ENCODE peak calls at places on chromosomes 4 and X, in seven cellular contexts. E is IMR-90, K is H1, O is mesenchymal stem cell, H is neuronal stem cell, F is mesendoderm, X is trophoblast cell. I is an unnamed sample.

GRCh38 chr4:154595807-154596206 is 5.3 kb upstream of the FGA start:
- DNase-seq in K (no peak), O (peak), H (no peak), E (no peak), X (no peak), F (no peak), I (no peak)

GRCh38 chr4:126777649-126778048 is 855.1 kb upstream of the INTU start:
- DNase-seq in K (no peak), X (no peak), O (peak), H (no peak), E (peak), F (no peak), I (no peak)

GRCh38 chrX:152904151-152905080 is 6.5 kb downstream of the ZNF185 start:
- DNase-seq in X (peak), F (peak), O (peak), E (peak), K (peak), H (peak), I (peak)

GRCh38 chr4:117845270-117845669 is 189.0 kb upstream of the NDST3 start:
- DNase-seq in E (no peak), H (no peak), K (no peak), O (no peak), F (no peak), X (no peak), I (no peak)

GRCh38 chr4:36773467-36773866 is 471.1 kb upstream of the NWD2 start:
- DNase-seq in H (no peak), O (no peak), E (no peak), F (no peak), K (no peak), X (no peak), I (no peak)

GRCh38 chrX:19791562-19791961 is 95.8 kb downstream of the SH3KBP1 start:
- DNase-seq in K (no peak), F (no peak), E (peak), X (no peak), H (no peak), O (peak), I (no peak)

GRCh38 chr4:152894673-152895072 is 41.5 kb upstream of the FHDC1 start:
- DNase-seq in K (no peak), O (no peak), H (no peak), F (no peak), X (peak), E (peak), I (no peak)

GRCh38 chr4:99043346-99043745 is 45.2 kb downstream of the ADH5 start:
- DNase-seq in K (no peak), O (no peak), F (no peak), E (no peak), H (no peak), X (no peak), I (no peak)

GRCh38 chr4:55757356-55758024 is 62.1 kb upstream of the EXOC1L start:
- DNase-seq in F (no peak), K (no peak), X (no peak), E (no peak), H (no peak), O (no peak), I (no peak)

GRCh38 chr4:176995-177394 is 52.7 kb downstream of the ZNF718 start:
- DNase-seq in X (no peak), K (no peak), H (no peak), E (no peak), F (no peak), O (no peak), I (no peak)

GRCh38 chr4:145736241-145736831 is 56.4 kb downstream of the C4orf51 start:
- DNase-seq in X (peak), O (peak), F (peak), H (no peak), K (no peak), E (no peak), I (no peak)

GRCh38 chrX:41472231-41472815 is 25.2 kb downstream of the NYX start:
- DNase-seq in X (peak), H (no peak), E (no peak), F (peak), K (no peak), O (no peak), I (peak)

GRCh38 chrX:22041931-22042530 is 9.9 kb downstream of the PHEX start:
- DNase-seq in F (no peak), X (peak), O (no peak), H (no peak), E (no peak), K (no peak), I (no peak)

GRCh38 chr4:14336656-14337055 is 665.6 kb upstream of the CPEB2 start:
- DNase-seq in K (no peak), X (no peak), E (no peak), H (no peak), O (no peak), F (no peak), I (no peak)

GRCh38 chr4:106414366-106414765 is 45.8 kb upstream of the GIMD1 start:
- DNase-seq in H (no peak), X (no peak), E (no peak), F (no peak), O (no peak), K (no peak), I (no peak)

GRCh38 chrX:10022580-10023245 is 55.6 kb downstream of the CLDN34 start:
- DNase-seq in F (peak), X (no peak), O (peak), K (no peak), H (no peak), E (peak), I (no peak)

GRCh38 chr4:76156635-76157034 is 8.4 kb upstream of the NUP54 start:
- DNase-seq in H (no peak), F (no peak), E (peak), X (no peak), K (no peak), O (no peak), I (no peak)

GRCh38 chr4:655735-656151 is 18.3 kb downstream of the ATP5ME start:
- DNase-seq in O (no peak), K (no peak), H (no peak), F (no peak), E (no peak), X (no peak), I (no peak)

GRCh38 chr4:25133132-25133531 is 27.1 kb downstream of the SEPSECS start:
- DNase-seq in K (no peak), E (no peak), X (no peak), H (no peak), F (no peak), O (no peak), I (no peak)

GRCh38 chr4:68950033-68950432 is 1.6 kb downstream of the UGT2A3 start:
- DNase-seq in K (no peak), X (no peak), F (no peak), O (no peak), E (no peak), H (no peak), I (no peak)

GRCh38 chr4:147054241-147054902 is 108.7 kb upstream of the TTC29 start:
- DNase-seq in F (no peak), H (no peak), E (no peak), K (no peak), O (no peak), X (no peak), I (no peak)

GRCh38 chr4:25011135-25011866 is 19.4 kb downstream of the LGI2 start:
- DNase-seq in F (no peak), O (no peak), E (no peak), H (no peak), K (no peak), X (no peak), I (no peak)

GRCh38 chrX:33277046-33277445 is 65.7 kb upstream of the DMD start:
- DNase-seq in O (no peak), F (no peak), E (no peak), H (no peak), X (no peak), K (no peak), I (no peak)

GRCh38 chrX:126167560-126167959 is 1.5 kb upstream of the DCAF12L2 start:
- DNase-seq in H (no peak), F (no peak), O (no peak), X (no peak), K (no peak), E (no peak), I (no peak)

GRCh38 chr4:170888660-170889059 is 798.9 kb upstream of the AADAT start:
- DNase-seq in H (no peak), O (no peak), E (no peak), F (no peak), K (no peak), X (no peak), I (no peak)

GRCh38 chrX:64571011-64571410 is 175.8 kb upstream of the MTMR8 start:
- DNase-seq in O (no peak), F (peak), H (peak), X (no peak), E (no peak), K (peak), I (peak)

GRCh38 chr4:41072021-41072777 is 142.1 kb downstream of the APBB2 start:
- DNase-seq in E (no peak), H (no peak), K (no peak), X (no peak), F (peak), O (peak), I (no peak)

GRCh38 chr4:2994917-2995316 is 31.5 kb downstream of the GRK4 start:
- DNase-seq in E (no peak), O (no peak), H (no peak), K (no peak), X (no peak), F (no peak), I (no peak)

GRCh38 chrX:635428-636192 is 5.0 kb downstream of the SHOX start:
- DNase-seq in E (no peak), H (no peak), K (peak), O (no peak), X (no peak), F (peak), I (peak)

GRCh38 chr4:87002682-87003043 is 67.9 kb downstream of the AFF1 start:
- DNase-seq in F (peak), H (peak), O (no peak), K (no peak), X (no peak), E (no peak), I (no peak)

GRCh38 chr4:3241905-3242304 is 7.1 kb upstream of the MSANTD1 start:
- DNase-seq in E (peak), X (no peak), H (no peak), F (no peak), O (peak), K (no peak), I (no peak)

GRCh38 chr4:147829401-147830101 is 97.7 kb downstream of the ARHGAP10 start:
- DNase-seq in F (no peak), H (no peak), O (peak), K (no peak), E (peak), X (no peak), I (no peak)

GRCh38 chr4:504076-504475 is 5.1 kb downstream of the PIGG start:
- DNase-seq in H (no peak), E (no peak), K (no peak), O (no peak), F (no peak), X (no peak), I (no peak)

GRCh38 chrX:109774136-109774535 is 41.1 kb upstream of the ACSL4 start:
- DNase-seq in H (no peak), E (no peak), O (no peak), F (no peak), X (no peak), K (no peak), I (no peak)

GRCh38 chr4:95524722-95525121 is 24.1 kb downstream of the UNC5C start:
- DNase-seq in O (no peak), F (no peak), E (no peak), X (no peak), H (no peak), K (no peak), I (no peak)

GRCh38 chr4:95517799-95518198 is 31.0 kb downstream of the UNC5C start:
- DNase-seq in H (no peak), O (no peak), E (no peak), K (no peak), F (no peak), X (no peak), I (no peak)

GRCh38 chr4:95524184-95524583 is 24.6 kb downstream of the UNC5C start:
- DNase-seq in X (no peak), E (no peak), K (no peak), F (no peak), H (no peak), O (no peak), I (no peak)

GRCh38 chr4:95528388-95528787 is 20.4 kb downstream of the UNC5C start:
- DNase-seq in E (no peak), K (no peak), O (peak), H (no peak), F (no peak), X (no peak), I (no peak)

GRCh38 chr4:95522682-95523410 is 25.9 kb downstream of the UNC5C start:
- DNase-seq in X (no peak), F (no peak), K (no peak), H (no peak), E (no peak), O (no peak), I (no peak)
- H3K18ac ChIP-seq in X (peak), F (no peak), K (no peak), H (no peak), E (no peak), O (no peak), I (no peak)

GRCh38 chr4:114466299-114466698 is 132.3 kb upstream of the UGT8 start:
- DNase-seq in K (no peak), H (no peak), X (no peak), O (no peak), F (no peak), E (no peak), I (no peak)

GRCh38 chr4:114464873-114465272 is 133.7 kb upstream of the UGT8 start:
- DNase-seq in O (no peak), F (no peak), K (no peak), E (peak), H (no peak), X (no peak), I (no peak)
- H2BK120ac ChIP-seq in O (no peak), F (no peak), K (no peak), E (no peak), H (no peak), X (no peak), I (no peak)

DNA sequence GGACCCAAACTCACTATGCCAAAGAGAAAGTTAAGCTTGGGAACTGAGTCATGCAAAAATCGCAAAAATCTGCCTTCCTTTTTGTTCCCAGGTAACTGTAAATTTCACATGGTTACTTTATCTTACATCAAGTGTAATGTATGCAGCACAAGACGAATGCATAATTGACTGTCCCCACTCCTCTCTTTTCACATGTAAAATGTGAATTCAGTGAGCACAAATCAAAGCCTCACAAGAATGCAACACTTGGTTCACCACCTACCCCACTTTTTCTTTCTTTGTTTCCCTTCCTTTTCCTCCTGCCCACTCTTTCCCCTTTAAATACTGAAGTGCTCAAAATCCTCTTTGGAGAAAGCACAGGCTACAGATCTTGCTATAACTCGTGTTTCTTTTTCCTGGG is 53.2 kb downstream of the MAGED4B start:
- DNase-seq in X (no peak), K (no peak), F (peak), H (no peak), O (no peak), E (no peak), I (no peak)
- H3K18ac ChIP-seq in X (no peak), K (no peak), F (no peak), H (no peak), O (no peak), E (no peak), I (no peak)

GRCh38 chrX:2748815-2749188 is 3.0 kb upstream of the XG start:
- DNase-seq in F (no peak), E (no peak), K (no peak), O (no peak), X (no peak), H (no peak), I (no peak)
- H2BK120ac ChIP-seq in F (no peak), E (no peak), K (no peak), O (no peak), X (no peak), H (no peak), I (no peak)

GRCh38 chr4:6956087-6956433 is 46.4 kb downstream of the TBC1D14 start:
- DNase-seq in K (no peak), F (no peak), H (no peak), X (no peak), O (no peak), E (no peak), I (no peak)

GRCh38 chr4:6956434-6957147 is 47.0 kb downstream of the TBC1D14 start:
- DNase-seq in K (no peak), H (no peak), O (no peak), X (no peak), E (no peak), F (no peak), I (no peak)

GRCh38 chr4:6955261-6955911 is 45.8 kb downstream of the TBC1D14 start:
- DNase-seq in F (no peak), K (no peak), X (peak), H (no peak), O (no peak), E (no peak), I (no peak)

GRCh38 chr4:6957994-6958393 is 48.4 kb downstream of the TBC1D14 start:
- DNase-seq in X (no peak), F (no peak), O (no peak), K (peak), H (no peak), E (no peak), I (no peak)

DNA sequence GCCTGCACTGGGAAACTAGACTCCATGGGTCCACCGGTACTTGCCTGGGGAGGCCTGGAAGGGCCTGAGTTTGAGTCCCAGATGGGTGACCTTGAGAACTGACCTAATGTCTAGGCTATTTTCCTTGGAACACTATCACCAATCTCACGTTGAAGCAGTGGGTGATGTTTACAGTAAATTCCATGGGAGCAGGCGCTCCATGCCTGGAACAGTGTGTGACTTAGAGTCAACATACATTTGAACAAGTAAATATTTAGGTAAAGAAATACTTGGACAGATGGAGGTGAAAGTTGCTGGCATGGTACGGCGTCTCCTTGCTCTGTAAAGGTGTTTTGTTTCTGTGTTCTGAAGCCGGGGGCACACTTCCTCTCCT is 47.5 kb downstream of the TBC1D14 start:
- DNase-seq in X (no peak), E (peak), O (peak), K (no peak), H (no peak), F (no peak), I (no peak)
- H3K18ac ChIP-seq in X (peak), E (no peak), O (peak), K (no peak), H (no peak), F (no peak), I (no peak)

DNA sequence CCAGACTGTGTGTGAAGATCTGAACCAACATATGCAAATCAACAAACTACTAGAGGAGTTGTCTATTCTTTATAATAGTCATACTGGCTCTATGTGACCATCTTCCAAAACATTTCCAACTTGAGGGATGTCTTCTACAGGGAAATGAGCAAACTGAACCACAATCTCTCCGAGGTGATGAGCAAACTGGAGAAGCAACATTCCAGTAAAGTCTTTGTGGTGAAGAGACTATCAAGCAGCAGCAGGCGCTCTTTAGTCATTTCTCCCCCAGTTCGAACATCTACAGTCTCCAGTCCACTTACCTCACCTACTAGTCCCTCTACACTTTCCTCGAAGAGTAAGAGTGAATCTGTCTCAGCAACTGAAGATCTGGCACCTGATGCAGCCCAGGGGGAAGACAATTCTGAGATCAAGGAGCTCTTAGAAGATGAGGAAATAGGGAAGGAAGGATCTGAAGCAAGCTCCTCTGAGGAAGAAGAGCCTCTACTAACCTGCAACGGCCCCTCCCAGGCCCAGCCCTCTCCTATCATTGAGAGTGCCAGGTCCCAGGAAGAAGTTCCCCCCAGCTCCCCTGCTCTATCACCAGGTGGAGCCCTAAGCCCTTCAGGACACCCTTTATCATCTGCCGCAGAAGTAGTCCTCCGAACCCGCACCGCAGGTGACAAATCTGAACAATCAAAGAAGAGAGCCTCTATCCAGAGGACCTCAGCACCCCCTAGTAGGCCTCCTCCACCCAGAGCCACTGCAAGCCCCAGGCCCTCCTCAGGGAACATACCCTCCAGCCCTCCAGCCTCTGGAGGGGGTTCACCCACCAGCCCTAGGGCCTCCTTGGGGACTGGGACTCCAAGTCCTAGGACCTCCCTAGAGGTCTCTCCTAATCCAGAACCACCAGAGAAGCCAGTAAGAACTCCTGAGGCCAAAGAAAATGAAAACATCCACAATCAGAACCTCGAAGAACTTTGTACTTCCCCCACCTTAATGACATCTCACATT is 98.1 kb downstream of the HNRNPD start:
- DNase-seq in F (peak), X (peak), H (no peak), E (no peak), O (no peak), K (peak), I (peak)
- H2BK120ac ChIP-seq in F (no peak), X (no peak), H (no peak), E (no peak), O (no peak), K (no peak), I (no peak)

GRCh38 chr4:93671093-93671492 is 157.5 kb upstream of the ATOH1 start:
- DNase-seq in E (no peak), X (no peak), H (no peak), K (no peak), F (no peak), O (no peak), I (no peak)
- H3K18ac ChIP-seq in E (no peak), X (no peak), H (no peak), K (no peak), F (no peak), O (no peak), I (no peak)

I was measured in H9.